ENCODE peak calls at places on chromosomes 12 and 14, in six cellular contexts. Y is heart left ventricle; V is CD8-positive, alpha-beta T cell; P is cardiac muscle cell; J is WERI-Rb-1; M is psoas muscle. F is an unnamed sample.
A peak's percentile ranks its signal among the peaks of the same experiment; 100 is the strongest.

GRCh38 chr12:57603758-57604453 is 718 bp upstream of the DTX3 start:
- DNase-seq in Y (peak; percentile 75), V (no peak), P (peak; percentile 75), J (no peak), M (no peak), F (peak; percentile 54)

GRCh38 chr12:65171870-65172269 is 2.5 kb downstream of the LEMD3 start:
- DNase-seq in Y (no peak), V (no peak), P (peak; percentile 3), J (no peak), M (no peak), F (no peak)

GRCh38 chr14:54253195-54253947 is 143.4 kb upstream of the CDKN3 start:
- DNase-seq in Y (no peak), V (no peak), P (peak; percentile 49), J (no peak), M (no peak), F (no peak)

GRCh38 chr12:10235761-10236631 is 23.3 kb downstream of the GABARAPL1 start:
- DNase-seq in Y (no peak), V (peak; percentile 26), P (peak; percentile 61), J (peak; percentile 23), M (no peak), F (no peak)

GRCh38 chr12:34296143-34297041 is 274.1 kb downstream of the ALG10 start:
- DNase-seq in Y (peak; percentile 15), V (no peak), P (no peak), J (no peak), M (peak; percentile 9), F (peak; percentile 6)

GRCh38 chr12:122189626-122190475 is 6.9 kb downstream of the LRRC43 start:
- DNase-seq in Y (no peak), V (no peak), P (no peak), J (no peak), M (no peak), F (no peak)

GRCh38 chr14:55245657-55246268 is 25.5 kb upstream of the FBXO34 start:
- DNase-seq in Y (no peak), V (no peak), P (peak; percentile 47), J (no peak), M (no peak), F (no peak)

GRCh38 chr12:100857418-100857817 is 62.8 kb downstream of the ANO4 start:
- DNase-seq in Y (no peak), V (no peak), P (no peak), J (peak; percentile 16), M (no peak), F (no peak)

GRCh38 chr14:24851837-24852236 is 198.1 kb downstream of the STXBP6 start:
- DNase-seq in Y (no peak), V (no peak), P (peak; percentile 56), J (no peak), M (no peak), F (no peak)

GRCh38 chr12:57103856-57104255 is 7.3 kb downstream of the STAT6 start:
- DNase-seq in Y (no peak), V (no peak), P (no peak), J (no peak), M (no peak), F (no peak)

GRCh38 chr14:103014466-103015319 is 42.7 kb downstream of the CDC42BPB start:
- DNase-seq in Y (no peak), V (no peak), P (peak; percentile 60), J (no peak), M (no peak), F (no peak)

GRCh38 chr12:131642101-131642540 is 68.8 kb upstream of the SFSWAP start:
- DNase-seq in Y (no peak), V (no peak), P (no peak), J (peak; percentile 28), M (no peak), F (no peak)

GRCh38 chr12:120399531-120399930 is 30.6 kb upstream of the MSI1 start:
- DNase-seq in Y (no peak), V (no peak), P (peak; percentile 50), J (no peak), M (no peak), F (no peak)

GRCh38 chr14:55771242-55772025 is 191.4 kb downstream of the KTN1 start:
- DNase-seq in Y (no peak), V (no peak), P (no peak), J (no peak), M (no peak), F (no peak)

GRCh38 chr12:68038650-68039049 is 49.4 kb downstream of the IFNG-AS1 start:
- DNase-seq in Y (no peak), V (no peak), P (no peak), J (no peak), M (no peak), F (no peak)

GRCh38 chr14:23895480-23895879 is 58.1 kb upstream of the DHRS4 start:
- DNase-seq in Y (no peak), V (no peak), P (peak; percentile 6), J (no peak), M (no peak), F (no peak)

DNA sequence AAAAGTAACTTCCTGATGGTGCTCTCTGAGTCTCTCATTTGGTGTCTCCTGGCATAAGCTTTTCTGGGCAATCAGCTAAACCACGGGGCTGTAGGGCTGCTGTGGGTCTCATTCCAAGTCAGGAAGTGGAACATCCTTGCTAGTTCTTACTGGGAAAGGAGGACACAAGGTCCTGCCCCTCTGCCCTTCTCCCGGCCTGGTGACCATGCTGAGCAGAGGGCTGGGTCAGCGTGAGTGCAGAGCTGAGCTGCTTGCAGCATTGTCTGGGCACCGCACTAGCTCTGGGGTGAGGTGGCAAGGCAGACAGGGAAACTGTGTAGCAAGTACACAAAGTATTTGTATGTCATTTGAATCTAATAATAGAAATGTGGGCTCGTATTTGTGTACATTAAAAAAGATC is 45.0 kb upstream of the ASPG start:
- DNase-seq in Y (no peak), V (no peak), P (no peak), J (no peak), M (no peak), F (no peak)
- H3K4me3 ChIP-seq in Y (no peak overlapping the region), V (no peak overlapping the region), P (no peak overlapping the region), J (no peak overlapping the region), M (no peak overlapping the region), F (no peak overlapping the region)

DNA sequence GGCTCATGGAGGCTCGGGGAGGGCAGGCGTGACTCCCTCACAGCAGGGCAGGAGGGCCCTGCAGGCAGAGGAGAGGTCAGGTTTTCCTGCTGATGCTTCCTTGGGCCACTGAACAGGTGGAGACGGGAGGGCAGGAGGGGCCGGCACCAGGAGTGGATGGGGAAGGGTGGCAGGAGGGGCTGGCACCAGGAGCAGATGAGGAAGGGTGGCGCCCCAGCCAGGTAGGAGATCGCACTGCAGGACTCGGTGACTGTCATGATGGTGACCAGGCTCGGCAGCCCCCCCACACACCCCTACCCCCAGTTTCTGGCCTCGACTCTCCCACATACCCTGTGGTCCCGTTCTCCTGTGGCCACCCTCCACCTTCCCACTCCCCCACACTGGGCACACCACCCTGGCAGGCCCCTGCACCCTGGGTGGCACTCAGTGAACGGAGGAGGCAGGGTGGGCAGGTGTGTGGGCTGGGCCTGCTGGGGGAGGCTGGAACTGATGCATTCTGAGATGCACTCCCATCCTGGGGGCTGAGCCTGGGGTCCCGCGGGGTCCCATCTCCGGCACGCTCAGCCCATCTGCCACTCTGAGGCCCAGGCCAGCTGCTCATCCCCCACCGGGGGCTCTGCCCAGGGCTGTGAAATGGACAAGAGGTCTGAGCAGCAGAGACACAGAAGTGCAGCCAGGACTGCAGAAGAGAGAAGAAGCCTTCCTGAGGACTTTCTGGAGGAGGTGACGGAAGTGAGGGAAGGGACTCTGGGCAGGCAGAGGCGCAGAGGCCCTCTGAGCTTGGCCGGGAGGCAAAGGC is 2.8 kb downstream of the NUDT14 start:
- DNase-seq in Y (no peak), V (no peak), P (no peak), J (peak; percentile 66), M (no peak), F (no peak)
- H3K27me3 ChIP-seq in Y (no peaks in the 10 kb centered on the region), V (no peaks in the 10 kb centered on the region), P (peaks cover 20% of the 10 kb centered on the region), J (no peaks in the 10 kb centered on the region), M (no peaks in the 10 kb centered on the region), F (no peaks in the 10 kb centered on the region)

GRCh38 chr12:50619610-50619958 is 114.8 kb downstream of the DIP2B start:
- DNase-seq in Y (no peak), V (no peak), P (no peak), J (no peak), M (no peak), F (no peak)
- H3K27ac ChIP-seq in Y (no peak overlapping the region), V (no peak overlapping the region), P (peak overlapping the region; percentile 97), J (no peak overlapping the region), M (no peak overlapping the region), F (no peak overlapping the region)

GRCh38 chr14:33678012-33678411 is 272.9 kb downstream of the EGLN3 start:
- DNase-seq in Y (no peak), V (no peak), P (no peak), J (no peak), M (no peak), F (no peak)

GRCh38 chr14:33675415-33676130 is 275.3 kb downstream of the EGLN3 start:
- DNase-seq in Y (no peak), V (no peak), P (no peak), J (no peak), M (no peak), F (no peak)

GRCh38 chr14:33671556-33671955 is 279.3 kb downstream of the EGLN3 start:
- DNase-seq in Y (no peak), V (no peak), P (no peak), J (no peak), M (no peak), F (no peak)

GRCh38 chr14:33676135-33676566 is 274.7 kb downstream of the EGLN3 start:
- DNase-seq in Y (peak; percentile 36), V (no peak), P (peak; percentile 74), J (peak; percentile 84), M (peak; percentile 63), F (peak; percentile 20)

DNA sequence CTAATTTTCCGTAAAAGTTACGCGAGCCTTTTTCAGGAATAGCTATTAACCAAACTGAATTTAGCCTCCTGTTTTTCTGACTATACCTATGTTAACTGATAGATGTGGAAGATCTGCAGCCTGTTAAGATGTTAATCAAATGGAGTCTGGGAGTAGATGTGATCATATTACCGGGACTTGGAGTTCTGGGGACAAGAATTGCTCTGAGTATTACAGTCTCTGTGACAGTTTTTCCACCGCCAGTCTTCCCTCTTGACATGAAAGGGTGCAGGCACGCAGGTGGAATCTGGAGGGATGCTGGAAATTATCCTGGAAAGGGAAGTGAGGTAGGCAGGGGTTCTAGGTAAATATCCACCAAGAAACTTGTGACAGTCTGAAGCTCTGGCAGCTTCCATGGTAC is 276.2 kb downstream of the EGLN3 start:
- DNase-seq in Y (no peak), V (no peak), P (no peak), J (no peak), M (no peak), F (no peak)
- H3K4me3 ChIP-seq in Y (no peak overlapping the region), V (no peak overlapping the region), P (no peak overlapping the region), J (no peak overlapping the region), M (no peak overlapping the region), F (no peak overlapping the region)